ENCODE peak calls at places on chromosomes 3 and 15, in five cellular contexts. One of them, this sample, is unnamed.

GRCh38 chr15:83106994-83107840 is at the start of gene TM6SF1:
- DNase-seq in adrenal gland: no peak
- DNase-seq in GM23338: peak; percentile 50
- DNase-seq in AG04450: no peak
- DNase-seq in hepatocyte: peak; percentile 26
- DNase-seq in this sample: no peak

GRCh38 chr3:139299261-139300132 is 44.3 kb upstream of the MRPS22 start:
- DNase-seq in AG04450: peak; percentile 32
- DNase-seq in hepatocyte: peak; percentile 70
- DNase-seq in adrenal gland: peak; percentile 89
- DNase-seq in GM23338: peak; percentile 28
- DNase-seq in this sample: peak; percentile 18

GRCh38 chr15:90582553-90582952 is 52.8 kb downstream of the CRTC3 start:
- DNase-seq in adrenal gland: no peak
- DNase-seq in AG04450: no peak
- DNase-seq in hepatocyte: no peak
- DNase-seq in GM23338: no peak
- DNase-seq in this sample: peak; percentile 77

GRCh38 chr3:58234516-58234931 is 3.1 kb upstream of the ABHD6 start:
- DNase-seq in GM23338: no peak
- DNase-seq in adrenal gland: peak; percentile 42
- DNase-seq in AG04450: peak; percentile 21
- DNase-seq in hepatocyte: peak; percentile 56
- DNase-seq in this sample: peak; percentile 78

GRCh38 chr3:71150293-71150954 is 433.1 kb downstream of the FOXP1 start:
- DNase-seq in AG04450: no peak
- DNase-seq in adrenal gland: no peak
- DNase-seq in hepatocyte: no peak
- DNase-seq in GM23338: no peak
- DNase-seq in this sample: no peak

GRCh38 chr3:122918576-122919290 is 108.8 kb downstream of the SEMA5B start:
- DNase-seq in adrenal gland: no peak
- DNase-seq in hepatocyte: peak; percentile 57
- DNase-seq in GM23338: no peak
- DNase-seq in AG04450: no peak
- DNase-seq in this sample: no peak

GRCh38 chr15:55786341-55786740 is 43.4 kb upstream of the PRTG start:
- DNase-seq in GM23338: peak; percentile 46
- DNase-seq in AG04450: no peak
- DNase-seq in adrenal gland: no peak
- DNase-seq in hepatocyte: no peak
- DNase-seq in this sample: no peak

GRCh38 chr15:77456746-77457618 is 36.3 kb downstream of the HMG20A start:
- DNase-seq in adrenal gland: no peak
- DNase-seq in AG04450: peak; percentile 20
- DNase-seq in hepatocyte: no peak
- DNase-seq in GM23338: no peak
- DNase-seq in this sample: no peak

GRCh38 chr3:195129644-195130492 is 141.1 kb downstream of the XXYLT1 start:
- DNase-seq in GM23338: no peak
- DNase-seq in AG04450: no peak
- DNase-seq in adrenal gland: no peak
- DNase-seq in hepatocyte: no peak
- DNase-seq in this sample: no peak

GRCh38 chr3:15796771-15797599 is 794 bp downstream of the ANKRD28 start:
- DNase-seq in GM23338: peak; percentile 57
- DNase-seq in adrenal gland: peak; percentile 29
- DNase-seq in hepatocyte: peak; percentile 20
- DNase-seq in AG04450: peak; percentile 34
- DNase-seq in this sample: peak; percentile 45

GRCh38 chr15:71275098-71275497 is 159.8 kb downstream of the THSD4 start:
- DNase-seq in adrenal gland: no peak
- DNase-seq in hepatocyte: no peak
- DNase-seq in GM23338: no peak
- DNase-seq in AG04450: peak; percentile 60
- DNase-seq in this sample: peak; percentile 75

GRCh38 chr3:55416381-55416821 is 70.7 kb downstream of the WNT5A start:
- DNase-seq in hepatocyte: peak; percentile 62
- DNase-seq in adrenal gland: no peak
- DNase-seq in GM23338: no peak
- DNase-seq in AG04450: peak; percentile 74
- DNase-seq in this sample: peak; percentile 33

GRCh38 chr3:159763466-159764210 is 225.0 kb upstream of the IL12A start:
- DNase-seq in hepatocyte: peak; percentile 88
- DNase-seq in AG04450: peak; percentile 54
- DNase-seq in adrenal gland: peak; percentile 32
- DNase-seq in GM23338: peak; percentile 90
- DNase-seq in this sample: peak; percentile 92

GRCh38 chr3:197256836-197257444 is 41.5 kb downstream of the DLG1 start:
- DNase-seq in adrenal gland: no peak
- DNase-seq in GM23338: peak; percentile 50
- DNase-seq in hepatocyte: peak; percentile 65
- DNase-seq in AG04450: peak; percentile 24
- DNase-seq in this sample: peak; percentile 60

GRCh38 chr15:88398011-88398410 is 69.2 kb downstream of the MRPL46 start:
- DNase-seq in GM23338: no peak
- DNase-seq in hepatocyte: no peak
- DNase-seq in adrenal gland: no peak
- DNase-seq in AG04450: no peak
- DNase-seq in this sample: no peak

GRCh38 chr15:90599639-90600038 is 69.9 kb downstream of the CRTC3 start:
- DNase-seq in GM23338: no peak
- DNase-seq in adrenal gland: no peak
- DNase-seq in hepatocyte: no peak
- DNase-seq in AG04450: no peak
- DNase-seq in this sample: no peak

GRCh38 chr15:70528270-70528706 is 235.1 kb downstream of the UACA start:
- DNase-seq in adrenal gland: no peak
- DNase-seq in hepatocyte: peak; percentile 42
- DNase-seq in AG04450: no peak
- DNase-seq in GM23338: no peak
- DNase-seq in this sample: peak; percentile 85

GRCh38 chr3:158105710-158106438 is at the start of gene SHOX2:
- DNase-seq in GM23338: peak; percentile 78
- DNase-seq in adrenal gland: no peak
- DNase-seq in hepatocyte: peak; percentile 52
- DNase-seq in AG04450: no peak
- DNase-seq in this sample: peak; percentile 61
- H3K4me3 ChIP-seq in GM23338: peak within 1 kb of the TSS; percentile 81
- H3K4me3 ChIP-seq in adrenal gland: no peak within 1 kb of the TSS
- H3K4me3 ChIP-seq in hepatocyte: peak within 1 kb of the TSS; percentile 23
- H3K4me3 ChIP-seq in AG04450: peak within 1 kb of the TSS; percentile 40
- H3K4me3 ChIP-seq in this sample: peak within 1 kb of the TSS; percentile 92

DNA sequence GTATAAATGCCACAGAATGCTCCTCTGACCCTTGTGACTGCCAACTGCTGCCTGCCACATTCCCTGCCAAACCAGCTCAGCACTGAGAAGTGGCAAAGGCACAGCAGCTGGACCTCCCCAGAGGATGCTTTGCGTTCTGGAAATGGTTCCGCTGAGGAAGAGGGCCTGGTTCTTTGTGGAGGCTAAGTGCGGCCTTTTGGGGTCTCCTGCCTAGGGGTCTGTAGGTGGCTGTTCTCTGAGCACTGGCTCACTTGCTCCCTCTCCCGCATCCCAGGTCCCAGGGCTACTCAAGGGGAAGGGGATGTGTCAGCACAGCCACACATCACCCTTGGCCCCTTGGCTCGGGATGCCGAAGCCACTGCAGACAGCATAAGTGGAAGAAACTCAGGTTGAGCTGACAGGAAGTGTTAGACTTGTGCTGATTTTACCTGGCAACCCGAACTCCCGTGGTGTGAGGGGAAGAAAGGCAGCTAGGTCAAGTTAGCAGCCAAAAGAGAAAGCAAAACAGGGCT is 56.8 kb upstream of the POMGNT2 start:
- DNase-seq in AG04450: no peak
- DNase-seq in GM23338: peak; percentile 29
- DNase-seq in adrenal gland: no peak
- DNase-seq in hepatocyte: no peak
- DNase-seq in this sample: no peak
- H3K4me3 ChIP-seq in AG04450: no peak overlapping the region
- H3K4me3 ChIP-seq in GM23338: no peak overlapping the region
- H3K4me3 ChIP-seq in adrenal gland: no peak overlapping the region
- H3K4me3 ChIP-seq in hepatocyte: no peak overlapping the region
- H3K4me3 ChIP-seq in this sample: no peak overlapping the region

DNA sequence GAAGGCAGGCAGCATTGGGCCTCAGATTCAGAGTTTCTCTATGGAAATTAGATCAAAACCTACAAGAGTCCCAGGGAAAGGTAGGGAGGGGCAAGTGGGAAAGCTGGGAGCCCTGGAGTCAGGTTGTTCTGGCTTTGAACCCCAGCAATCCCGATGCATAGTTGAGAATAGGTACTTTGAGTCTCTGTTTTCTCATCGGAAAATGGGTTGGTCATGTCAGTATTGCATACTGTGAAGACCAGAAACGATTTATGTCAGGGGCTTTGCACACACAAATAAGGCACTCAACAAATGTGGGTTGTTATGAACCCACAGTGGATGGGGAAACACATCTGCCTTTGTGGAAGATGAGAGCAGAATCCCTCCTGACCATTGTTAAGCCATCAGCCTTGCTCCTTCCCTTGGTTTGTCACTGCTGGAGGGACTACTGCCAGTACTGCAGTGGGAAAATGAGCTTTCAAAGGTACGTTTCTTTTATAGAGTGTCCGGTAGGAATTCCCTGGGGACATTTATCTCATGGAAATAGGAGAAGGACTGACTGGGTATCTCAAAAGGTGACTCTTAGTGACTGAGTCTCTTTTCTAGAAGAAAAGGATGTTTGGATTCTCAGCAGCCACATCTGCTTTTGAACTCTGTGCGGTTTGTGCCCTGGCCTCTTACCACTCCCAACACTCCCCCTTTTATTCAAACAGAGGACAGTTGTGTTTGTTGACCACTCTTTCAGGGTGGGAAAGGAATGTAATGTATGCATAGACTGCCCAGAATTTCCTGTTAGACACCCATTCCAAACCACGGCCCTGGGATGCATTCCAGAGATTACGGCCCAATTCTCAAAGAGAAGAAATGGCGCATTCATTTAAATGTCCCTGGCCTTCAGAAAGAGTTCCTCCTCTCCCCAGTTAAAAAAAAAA is 54.6 kb upstream of the VILL start:
- DNase-seq in GM23338: peak; percentile 78
- DNase-seq in AG04450: peak; percentile 88
- DNase-seq in adrenal gland: no peak
- DNase-seq in hepatocyte: no peak
- DNase-seq in this sample: peak; percentile 32
- H3K4me3 ChIP-seq in GM23338: no peak overlapping the region
- H3K4me3 ChIP-seq in AG04450: no peak overlapping the region
- H3K4me3 ChIP-seq in adrenal gland: no peak overlapping the region
- H3K4me3 ChIP-seq in hepatocyte: no peak overlapping the region
- H3K4me3 ChIP-seq in this sample: no peak overlapping the region

DNA sequence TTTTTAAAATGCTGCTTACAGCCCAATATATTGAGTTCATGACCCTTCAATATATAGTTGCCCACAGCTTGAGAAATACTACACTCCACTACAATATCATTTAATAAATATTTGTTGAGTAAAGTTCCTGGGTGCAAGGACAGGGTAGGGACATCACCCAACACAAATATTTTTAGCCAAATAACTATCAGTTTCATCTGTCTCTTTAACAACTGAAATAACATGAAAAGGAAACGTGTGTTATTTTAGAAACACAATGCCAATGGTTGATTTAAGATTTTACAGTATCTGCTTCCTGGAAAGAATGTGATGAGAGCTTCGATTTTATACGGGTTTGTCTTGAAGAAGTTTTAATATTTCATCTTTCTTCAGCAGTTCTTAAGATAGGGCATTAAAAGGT is 67.7 kb upstream of the CDV3 start:
- DNase-seq in adrenal gland: no peak
- DNase-seq in hepatocyte: no peak
- DNase-seq in GM23338: no peak
- DNase-seq in AG04450: no peak
- DNase-seq in this sample: no peak
- H3K4me3 ChIP-seq in adrenal gland: no peak overlapping the region
- H3K4me3 ChIP-seq in hepatocyte: no peak overlapping the region
- H3K4me3 ChIP-seq in GM23338: no peak overlapping the region
- H3K4me3 ChIP-seq in AG04450: no peak overlapping the region
- H3K4me3 ChIP-seq in this sample: no peak overlapping the region

DNA sequence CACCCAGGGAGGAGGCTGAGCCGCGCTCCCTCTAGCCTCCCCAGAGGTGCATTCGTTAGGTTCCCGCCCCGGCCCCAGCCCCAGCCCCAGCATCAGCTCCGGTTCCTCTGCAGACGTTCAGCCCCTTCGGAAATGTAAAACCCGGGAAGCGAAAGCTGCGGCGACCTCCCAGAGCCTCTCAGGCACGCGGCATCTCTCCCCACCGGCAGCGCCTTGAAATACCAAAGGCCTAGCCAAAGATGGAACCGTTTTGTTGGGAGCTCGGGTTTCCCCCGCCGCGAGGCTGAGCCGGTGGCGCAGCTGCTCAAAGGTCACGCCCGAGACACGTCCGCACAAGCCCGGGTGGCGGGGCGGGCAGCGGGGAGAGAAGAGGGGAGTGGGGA is 77.8 kb upstream of the HES1 start:
- DNase-seq in adrenal gland: peak; percentile 65
- DNase-seq in hepatocyte: peak; percentile 77
- DNase-seq in AG04450: no peak
- DNase-seq in GM23338: peak; percentile 92
- DNase-seq in this sample: no peak
- H3K4me3 ChIP-seq in adrenal gland: no peak overlapping the region
- H3K4me3 ChIP-seq in hepatocyte: no peak overlapping the region
- H3K4me3 ChIP-seq in AG04450: no peak overlapping the region
- H3K4me3 ChIP-seq in GM23338: peak overlapping the region; percentile 37
- H3K4me3 ChIP-seq in this sample: no peak overlapping the region